ENCODE peak calls at places on chromosomes 3 and 15, in seven cellular contexts. Q is AG04450, T is upper lobe of right lung, Z is psoas muscle, D is dorsolateral prefrontal cortex, H is right lobe of liver, V is HCT116. P is an unnamed sample.
A peak's percentile ranks its signal among the peaks of the same experiment; 100 is the strongest.

GRCh38 chr3:18681946-18682345 is 256.8 kb upstream of the SATB1 start:
- DNase-seq in Q (no peak), T (no peak), Z (no peak), D (no peak), H (no peak), V (no peak), P (no peak)

GRCh38 chr3:110670407-110670806 is 401.2 kb upstream of the NECTIN3 start:
- DNase-seq in Q (no peak), T (no peak), Z (no peak), D (no peak), H (no peak), V (no peak), P (no peak)

GRCh38 chr3:69740103-69741021 is 1.1 kb downstream of the MITF start:
- DNase-seq in Q (no peak), T (peak; percentile 87), Z (peak; percentile 21), D (no peak), H (peak; percentile 61), V (no peak), P (no peak)

GRCh38 chr3:69288161-69288895 is 97.6 kb downstream of the FRMD4B start:
- DNase-seq in Q (no peak), T (no peak), Z (no peak), D (no peak), H (no peak), V (no peak), P (no peak)

GRCh38 chr3:141105828-141106628 is 54.9 kb downstream of the SPSB4 start:
- DNase-seq in Q (peak; percentile 69), T (no peak), Z (peak; percentile 29), D (no peak), H (no peak), V (peak; percentile 81), P (no peak)

GRCh38 chr3:12270976-12271375 is 17.9 kb upstream of the PPARG start:
- DNase-seq in Q (no peak), T (no peak), Z (no peak), D (no peak), H (no peak), V (no peak), P (no peak)

GRCh38 chr15:56320861-56321260 is 44.4 kb upstream of the TEX9 start:
- DNase-seq in Q (no peak), T (no peak), Z (no peak), D (no peak), H (no peak), V (no peak), P (no peak)

GRCh38 chr15:100712226-100712625 is 109.8 kb downstream of the ASB7 start:
- DNase-seq in Q (no peak), T (no peak), Z (peak; percentile 60), D (no peak), H (no peak), V (no peak), P (peak; percentile 63)

GRCh38 chr3:59442056-59442455 is 392.2 kb upstream of the CFAP20DC start:
- DNase-seq in Q (no peak), T (no peak), Z (no peak), D (no peak), H (no peak), V (no peak), P (no peak)

GRCh38 chr15:61748529-61748928 is 311.7 kb downstream of the VPS13C start:
- DNase-seq in Q (no peak), T (no peak), Z (no peak), D (no peak), H (no peak), V (no peak), P (no peak)

GRCh38 chr3:45054196-45054857 is 28.2 kb downstream of the CLEC3B start:
- DNase-seq in Q (peak; percentile 71), T (no peak), Z (no peak), D (no peak), H (no peak), V (no peak), P (no peak)

GRCh38 chr15:96320703-96321421 is 9.6 kb upstream of the NR2F2 start:
- DNase-seq in Q (no peak), T (no peak), Z (no peak), D (no peak), H (no peak), V (no peak), P (no peak)

GRCh38 chr3:28326458-28326926 is 22.0 kb upstream of the ZCWPW2 start:
- DNase-seq in Q (no peak), T (no peak), Z (no peak), D (no peak), H (no peak), V (no peak), P (no peak)

GRCh38 chr3:158936530-158937113 is 134.8 kb downstream of the MFSD1 start:
- DNase-seq in Q (no peak), T (no peak), Z (no peak), D (no peak), H (no peak), V (no peak), P (no peak)

GRCh38 chr3:21540265-21540664 is 210.7 kb downstream of the ZNF385D start:
- DNase-seq in Q (no peak), T (no peak), Z (no peak), D (no peak), H (no peak), V (no peak), P (no peak)

GRCh38 chr15:59997070-59997701 is 6.9 kb upstream of the FOXB1 start:
- DNase-seq in Q (no peak), T (no peak), Z (no peak), D (no peak), H (no peak), V (no peak), P (no peak)
- TF ChIP-seq CTCF in Q (no peak), T (no peak), Z (no peak), D (no peak), H (no peak), V (no peak), P (no peak)

DNA sequence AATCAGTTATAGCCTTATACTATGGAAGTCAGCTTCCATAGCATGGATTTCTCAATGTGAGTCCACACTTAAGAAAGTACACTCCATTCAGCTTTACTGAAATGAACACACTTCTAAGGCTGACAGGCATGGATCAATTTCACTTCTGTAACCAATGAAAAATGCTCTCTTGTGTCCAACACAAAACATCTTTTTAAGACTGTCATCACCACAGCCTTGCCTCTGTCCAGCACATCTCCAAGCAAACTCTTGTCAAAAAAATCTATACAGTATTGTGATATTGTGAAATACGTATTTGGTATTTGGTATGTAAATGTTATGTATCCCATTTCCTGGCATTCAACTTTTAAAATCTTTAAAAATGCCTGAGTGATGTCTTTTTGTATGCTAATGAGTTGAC is 208.7 kb downstream of the RAP2B start:
- DNase-seq in Q (no peak), T (no peak), Z (no peak), D (no peak), H (no peak), V (no peak), P (no peak)
- H3K27ac ChIP-seq in Q (no peak overlapping the region), T (no peak overlapping the region), Z (no peak overlapping the region), D (no peak overlapping the region), H (no peak overlapping the region), V (no peak overlapping the region), P (no peak overlapping the region)

GRCh38 chr3:187360523-187361060 is 7.6 kb upstream of the RTP4 start:
- DNase-seq in Q (no peak), T (no peak), Z (no peak), D (no peak), H (no peak), V (no peak), P (no peak)

GRCh38 chr3:187361835-187362234 is 6.3 kb upstream of the RTP4 start:
- DNase-seq in Q (no peak), T (no peak), Z (no peak), D (no peak), H (no peak), V (no peak), P (no peak)

GRCh38 chr3:187360087-187360486 is 8.1 kb upstream of the RTP4 start:
- DNase-seq in Q (no peak), T (no peak), Z (no peak), D (no peak), H (no peak), V (no peak), P (no peak)
- TF ChIP-seq CTCF in Q (no peak), T (no peak), Z (no peak), D (no peak), H (no peak), V (no peak), P (no peak)

GRCh38 chr3:67642190-67642589 is 12.2 kb downstream of the SUCLG2 start:
- DNase-seq in Q (no peak), T (no peak), Z (no peak), D (no peak), H (no peak), V (no peak), P (no peak)

GRCh38 chr3:67646586-67647234 is 7.7 kb downstream of the SUCLG2 start:
- DNase-seq in Q (no peak), T (no peak), Z (no peak), D (no peak), H (no peak), V (no peak), P (no peak)

GRCh38 chr3:67647390-67647878 is 7.0 kb downstream of the SUCLG2 start:
- DNase-seq in Q (peak; percentile 91), T (no peak), Z (peak; percentile 29), D (no peak), H (peak; percentile 74), V (peak; percentile 69), P (peak; percentile 16)

GRCh38 chr3:67642734-67643133 is 11.7 kb downstream of the SUCLG2 start:
- DNase-seq in Q (no peak), T (no peak), Z (no peak), D (no peak), H (no peak), V (no peak), P (no peak)

GRCh38 chr3:67644827-67645226 is 9.6 kb downstream of the SUCLG2 start:
- DNase-seq in Q (no peak), T (no peak), Z (no peak), D (no peak), H (no peak), V (no peak), P (no peak)
- H3K27ac ChIP-seq in Q (no peak overlapping the region), T (no peak overlapping the region), Z (no peak overlapping the region), D (no peak overlapping the region), H (no peak overlapping the region), V (no peak overlapping the region), P (no peak overlapping the region)

DNA sequence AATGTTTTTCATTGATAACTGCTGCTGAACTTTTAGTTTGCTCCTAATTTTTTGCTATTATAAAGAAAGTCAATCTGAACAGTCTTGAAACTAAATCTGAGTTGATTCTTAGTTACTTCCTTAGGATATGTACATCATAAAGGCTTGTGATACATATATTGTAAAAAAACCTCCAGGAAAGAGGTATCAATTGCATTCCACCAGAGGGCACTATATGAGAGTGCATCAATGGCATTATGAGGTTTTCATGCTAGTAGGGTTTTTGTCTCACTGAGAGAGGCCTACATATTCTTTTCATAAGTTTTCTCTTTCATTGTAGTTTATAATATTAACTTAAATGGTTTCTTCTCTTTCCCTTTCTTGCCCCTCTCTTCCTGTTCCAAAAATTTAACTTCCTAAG is 46.9 kb downstream of the PIK3R4 start:
- DNase-seq in Q (no peak), T (no peak), Z (no peak), D (no peak), H (no peak), V (peak; percentile 10), P (no peak)
- TF ChIP-seq CTCF in Q (peak; percentile 48), T (peak; percentile 40), Z (peak; percentile 29), D (peak; percentile 22), H (peak; percentile 55), V (peak; percentile 61), P (peak; percentile 46)

P was measured in left ventricle myocardium inferior.